ENCODE peak calls at places on chromosomes 16 and 17, in five cellular contexts. F is NCI-H1417; L is substantia nigra; I is neural progenitor cell; C is effector memory CD8-positive, alpha-beta T cell. S is an unnamed sample.

GRCh38 chr16:66382171-66382965 is 15.9 kb downstream of the CDH5 start:
- DNase-seq in F (no peak), L (no peak), I (no peak), C (no peak), S (no peak)

GRCh38 chr17:3890082-3890892 is 2.6 kb downstream of the CAMKK1 start:
- DNase-seq in F (peak; percentile 1), L (no peak), I (no peak), C (no peak), S (no peak)

GRCh38 chr16:54236761-54237160 is 49.8 kb downstream of the IRX3 start:
- DNase-seq in F (no peak), L (no peak), I (no peak), C (no peak), S (no peak)

GRCh38 chr16:83898463-83899271 is at the start of gene MLYCD:
- DNase-seq in F (peak; percentile 59), L (peak; percentile 84), I (peak; percentile 92), C (peak; percentile 60), S (peak; percentile 68)

GRCh38 chr16:80932725-80933124 is 74.0 kb downstream of the CMC2 start:
- DNase-seq in F (no peak), L (no peak), I (no peak), C (no peak), S (no peak)

GRCh38 chr17:17018612-17019429 is 23.4 kb upstream of the MPRIP start:
- DNase-seq in F (no peak), L (no peak), I (no peak), C (no peak), S (no peak)

GRCh38 chr17:73595068-73595865 is 49.0 kb downstream of the SDK2 start:
- DNase-seq in F (no peak), L (no peak), I (peak; percentile 64), C (no peak), S (no peak)

GRCh38 chr17:79576333-79576732 is 34.5 kb downstream of the RBFOX3 start:
- DNase-seq in F (no peak), L (no peak), I (no peak), C (no peak), S (no peak)

GRCh38 chr17:41442772-41443171 is 2.0 kb upstream of the KRT38 start:
- DNase-seq in F (no peak), L (no peak), I (no peak), C (no peak), S (no peak)

GRCh38 chr17:68732301-68732749 is 131.2 kb upstream of the FAM20A start:
- DNase-seq in F (no peak), L (no peak), I (no peak), C (no peak), S (no peak)

GRCh38 chr16:28538733-28539596 is at the start of gene NUPR1:
- DNase-seq in F (no peak), L (peak; percentile 32), I (no peak), C (no peak), S (no peak)

GRCh38 chr16:85418978-85419491 is 194.1 kb upstream of the GSE1 start:
- DNase-seq in F (no peak), L (no peak), I (peak; percentile 34), C (no peak), S (no peak)

GRCh38 chr17:38663125-38663751 is 11.5 kb downstream of the EPOP start:
- DNase-seq in F (peak; percentile 76), L (peak; percentile 70), I (peak; percentile 95), C (no peak), S (no peak)

GRCh38 chr17:76687278-76688164 is 23.2 kb downstream of the MXRA7 start:
- DNase-seq in F (no peak), L (no peak), I (no peak), C (no peak), S (no peak)

GRCh38 chr17:44844390-44844830 is 3.3 kb upstream of the HIGD1B start:
- DNase-seq in F (no peak), L (no peak), I (peak; percentile 10), C (no peak), S (no peak)

GRCh38 chr17:8870406-8871040 is 3.0 kb upstream of the PIK3R6 start:
- DNase-seq in F (no peak), L (no peak), I (no peak), C (no peak), S (no peak)

GRCh38 chr17:41475421-41475820 is 5.5 kb downstream of the KRT35 start:
- DNase-seq in F (no peak), L (no peak), I (no peak), C (no peak), S (no peak)

GRCh38 chr17:81200695-81201580 is 21.8 kb downstream of the CEP131 start:
- DNase-seq in F (no peak), L (peak; percentile 36), I (peak; percentile 62), C (no peak), S (no peak)

GRCh38 chr16:17994027-17994426 is 342.5 kb downstream of the NPIPA8 start:
- DNase-seq in F (no peak), L (no peak), I (no peak), C (no peak), S (no peak)

GRCh38 chr17:35627417-35627816 is 40.3 kb downstream of the AP2B1 start:
- DNase-seq in F (no peak), L (no peak), I (no peak), C (no peak), S (no peak)

GRCh38 chr16:80500116-80500859 is 40.5 kb upstream of the DYNLRB2 start:
- DNase-seq in F (no peak), L (no peak), I (no peak), C (no peak), S (no peak)

GRCh38 chr17:80585880-80586279 is 41.2 kb downstream of the RPTOR start:
- DNase-seq in F (no peak), L (no peak), I (no peak), C (no peak), S (no peak)

GRCh38 chr17:9402590-9403199 is 172.9 kb downstream of the STX8 start:
- DNase-seq in F (no peak), L (no peak), I (peak; percentile 39), C (peak; percentile 37), S (no peak)

GRCh38 chr16:48110982-48111381 is 44.8 kb downstream of the ABCC12 start:
- DNase-seq in F (no peak), L (no peak), I (no peak), C (no peak), S (no peak)

GRCh38 chr16:81513204-81514040 is 68.8 kb downstream of the CMIP start:
- DNase-seq in F (no peak), L (no peak), I (peak; percentile 48), C (no peak), S (no peak)